ENCODE peak calls at places on chromosomes 3 and 15, in nine cellular contexts. One of them, this sample, is unnamed.

GRCh38 chr3:71201939-71202338 is 381.6 kb downstream of the FOXP1 start:
- DNase-seq in AG09309: no peak
- DNase-seq in kidney: no peak
- DNase-seq in pancreas: no peak
- DNase-seq in foreskin fibroblast: peak; percentile 84
- DNase-seq in fibroblast of lung: peak; percentile 86
- DNase-seq in heart left ventricle: peak; percentile 65
- DNase-seq in fibroblast of the aortic adventitia: peak; percentile 90
- DNase-seq in lower lobe of right lung: no peak
- DNase-seq in this sample: peak; percentile 63

GRCh38 chr3:191428177-191428576 is 32.8 kb upstream of the PYDC2 start:
- DNase-seq in kidney: no peak
- DNase-seq in AG09309: no peak
- DNase-seq in lower lobe of right lung: no peak
- DNase-seq in foreskin fibroblast: no peak
- DNase-seq in pancreas: no peak
- DNase-seq in fibroblast of lung: no peak
- DNase-seq in fibroblast of the aortic adventitia: no peak
- DNase-seq in heart left ventricle: no peak
- DNase-seq in this sample: no peak

GRCh38 chr3:183489455-183490210 is 61.2 kb upstream of the MCF2L2 start:
- DNase-seq in kidney: no peak
- DNase-seq in fibroblast of the aortic adventitia: peak; percentile 21
- DNase-seq in heart left ventricle: no peak
- DNase-seq in AG09309: no peak
- DNase-seq in foreskin fibroblast: peak; percentile 24
- DNase-seq in fibroblast of lung: peak; percentile 21
- DNase-seq in pancreas: no peak
- DNase-seq in lower lobe of right lung: no peak
- DNase-seq in this sample: peak; percentile 15

GRCh38 chr3:59108091-59108815 is 58.4 kb upstream of the CFAP20DC start:
- DNase-seq in fibroblast of lung: peak; percentile 26
- DNase-seq in foreskin fibroblast: peak; percentile 78
- DNase-seq in kidney: no peak
- DNase-seq in AG09309: no peak
- DNase-seq in fibroblast of the aortic adventitia: no peak
- DNase-seq in lower lobe of right lung: no peak
- DNase-seq in pancreas: no peak
- DNase-seq in heart left ventricle: no peak
- DNase-seq in this sample: peak; percentile 22

GRCh38 chr15:74315626-74316025 is 51.8 kb downstream of the CYP11A1 start:
- DNase-seq in pancreas: no peak
- DNase-seq in fibroblast of the aortic adventitia: no peak
- DNase-seq in AG09309: no peak
- DNase-seq in foreskin fibroblast: no peak
- DNase-seq in lower lobe of right lung: no peak
- DNase-seq in fibroblast of lung: no peak
- DNase-seq in heart left ventricle: peak; percentile 40
- DNase-seq in kidney: no peak
- DNase-seq in this sample: no peak

GRCh38 chr15:73352082-73352481 is 16.7 kb downstream of the HCN4 start:
- DNase-seq in kidney: no peak
- DNase-seq in AG09309: no peak
- DNase-seq in lower lobe of right lung: no peak
- DNase-seq in heart left ventricle: peak; percentile 57
- DNase-seq in fibroblast of lung: no peak
- DNase-seq in pancreas: no peak
- DNase-seq in foreskin fibroblast: peak; percentile 10
- DNase-seq in fibroblast of the aortic adventitia: peak; percentile 2
- DNase-seq in this sample: peak; percentile 14

GRCh38 chr3:38519651-38520050 is 23.5 kb downstream of the EXOG start:
- DNase-seq in kidney: no peak
- DNase-seq in foreskin fibroblast: no peak
- DNase-seq in fibroblast of lung: no peak
- DNase-seq in lower lobe of right lung: no peak
- DNase-seq in pancreas: no peak
- DNase-seq in AG09309: no peak
- DNase-seq in heart left ventricle: no peak
- DNase-seq in fibroblast of the aortic adventitia: no peak
- DNase-seq in this sample: no peak

GRCh38 chr3:168165390-168166269 is 69.9 kb upstream of the GOLIM4 start:
- DNase-seq in fibroblast of the aortic adventitia: peak; percentile 90
- DNase-seq in fibroblast of lung: peak; percentile 85
- DNase-seq in AG09309: peak; percentile 60
- DNase-seq in heart left ventricle: no peak
- DNase-seq in pancreas: no peak
- DNase-seq in kidney: no peak
- DNase-seq in foreskin fibroblast: peak; percentile 87
- DNase-seq in lower lobe of right lung: no peak
- DNase-seq in this sample: peak; percentile 88

GRCh38 chr3:57688291-57688690 is 4.6 kb downstream of the DENND6A start:
- DNase-seq in lower lobe of right lung: no peak
- DNase-seq in fibroblast of the aortic adventitia: no peak
- DNase-seq in pancreas: no peak
- DNase-seq in AG09309: no peak
- DNase-seq in fibroblast of lung: no peak
- DNase-seq in heart left ventricle: no peak
- DNase-seq in kidney: no peak
- DNase-seq in foreskin fibroblast: no peak
- DNase-seq in this sample: no peak

GRCh38 chr3:8464668-8465067 is 37.0 kb upstream of the LMCD1 start:
- DNase-seq in kidney: no peak
- DNase-seq in lower lobe of right lung: no peak
- DNase-seq in AG09309: no peak
- DNase-seq in fibroblast of lung: no peak
- DNase-seq in heart left ventricle: no peak
- DNase-seq in foreskin fibroblast: peak; percentile 40
- DNase-seq in pancreas: no peak
- DNase-seq in fibroblast of the aortic adventitia: no peak
- DNase-seq in this sample: no peak

GRCh38 chr3:757711-758110 is 335.1 kb upstream of the CNTN6 start:
- DNase-seq in heart left ventricle: no peak
- DNase-seq in foreskin fibroblast: no peak
- DNase-seq in AG09309: no peak
- DNase-seq in fibroblast of the aortic adventitia: no peak
- DNase-seq in pancreas: no peak
- DNase-seq in lower lobe of right lung: no peak
- DNase-seq in kidney: no peak
- DNase-seq in fibroblast of lung: no peak
- DNase-seq in this sample: no peak

GRCh38 chr3:141840737-141841544 is 35.5 kb upstream of the ATP1B3 start:
- DNase-seq in AG09309: no peak
- DNase-seq in kidney: no peak
- DNase-seq in heart left ventricle: peak; percentile 47
- DNase-seq in fibroblast of the aortic adventitia: peak; percentile 86
- DNase-seq in lower lobe of right lung: no peak
- DNase-seq in pancreas: no peak
- DNase-seq in foreskin fibroblast: peak; percentile 18
- DNase-seq in fibroblast of lung: no peak
- DNase-seq in this sample: peak; percentile 43

GRCh38 chr3:114466251-114466650 is 172.4 kb downstream of the TIGIT start:
- DNase-seq in fibroblast of lung: no peak
- DNase-seq in kidney: no peak
- DNase-seq in foreskin fibroblast: no peak
- DNase-seq in heart left ventricle: no peak
- DNase-seq in fibroblast of the aortic adventitia: no peak
- DNase-seq in AG09309: no peak
- DNase-seq in lower lobe of right lung: no peak
- DNase-seq in pancreas: no peak
- DNase-seq in this sample: no peak

GRCh38 chr3:4741404-4742307 is 237.6 kb upstream of the BHLHE40 start:
- DNase-seq in foreskin fibroblast: peak; percentile 88
- DNase-seq in lower lobe of right lung: no peak
- DNase-seq in pancreas: no peak
- DNase-seq in AG09309: peak; percentile 98
- DNase-seq in heart left ventricle: peak; percentile 69
- DNase-seq in fibroblast of lung: peak; percentile 96
- DNase-seq in kidney: no peak
- DNase-seq in fibroblast of the aortic adventitia: peak; percentile 99
- DNase-seq in this sample: peak; percentile 98

GRCh38 chr3:39911465-39912309 is 102.3 kb downstream of the MYRIP start:
- DNase-seq in kidney: no peak
- DNase-seq in fibroblast of lung: no peak
- DNase-seq in heart left ventricle: no peak
- DNase-seq in lower lobe of right lung: no peak
- DNase-seq in AG09309: peak; percentile 7
- DNase-seq in foreskin fibroblast: peak; percentile 50
- DNase-seq in pancreas: no peak
- DNase-seq in fibroblast of the aortic adventitia: peak; percentile 92
- DNase-seq in this sample: peak; percentile 18

GRCh38 chr3:197555281-197556261 is at the start of gene BDH1:
- DNase-seq in fibroblast of the aortic adventitia: no peak
- DNase-seq in heart left ventricle: no peak
- DNase-seq in kidney: peak; percentile 84
- DNase-seq in foreskin fibroblast: peak; percentile 66
- DNase-seq in fibroblast of lung: no peak
- DNase-seq in lower lobe of right lung: peak; percentile 64
- DNase-seq in pancreas: peak; percentile 84
- DNase-seq in AG09309: no peak
- DNase-seq in this sample: no peak

DNA sequence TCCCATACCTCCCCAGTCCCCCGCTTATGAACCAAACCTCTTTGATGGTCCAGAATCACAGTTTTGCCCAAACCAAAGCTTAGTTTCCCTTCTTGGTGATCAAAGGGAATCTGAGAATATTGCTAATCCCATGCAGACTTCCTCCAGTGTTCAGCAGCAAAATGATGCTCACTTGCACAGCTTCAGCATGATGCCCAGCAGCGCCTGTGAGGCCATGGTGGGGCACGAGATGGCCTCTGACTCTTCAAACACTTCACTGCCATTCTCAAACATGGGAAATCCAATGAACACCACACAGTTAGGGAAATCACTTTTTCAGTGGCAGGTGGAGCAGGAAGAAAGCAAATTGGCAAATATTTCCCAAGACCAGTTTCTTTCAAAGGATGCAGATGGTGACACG is 4.2 kb downstream of the NFKBIZ start:
- DNase-seq in fibroblast of the aortic adventitia: no peak
- DNase-seq in AG09309: no peak
- DNase-seq in foreskin fibroblast: no peak
- DNase-seq in lower lobe of right lung: no peak
- DNase-seq in heart left ventricle: no peak
- DNase-seq in fibroblast of lung: no peak
- DNase-seq in kidney: no peak
- DNase-seq in pancreas: no peak
- DNase-seq in this sample: no peak
- H3K4me3 ChIP-seq in fibroblast of the aortic adventitia: no peak overlapping the region
- H3K4me3 ChIP-seq in AG09309: no peak overlapping the region
- H3K4me3 ChIP-seq in foreskin fibroblast: no peak overlapping the region
- H3K4me3 ChIP-seq in lower lobe of right lung: peak overlapping the region; percentile 89
- H3K4me3 ChIP-seq in heart left ventricle: peak overlapping the region; percentile 85
- H3K4me3 ChIP-seq in fibroblast of lung: no peak overlapping the region
- H3K4me3 ChIP-seq in kidney: peak overlapping the region; percentile 39
- H3K4me3 ChIP-seq in pancreas: no peak overlapping the region
- H3K4me3 ChIP-seq in this sample: no peak overlapping the region

DNA sequence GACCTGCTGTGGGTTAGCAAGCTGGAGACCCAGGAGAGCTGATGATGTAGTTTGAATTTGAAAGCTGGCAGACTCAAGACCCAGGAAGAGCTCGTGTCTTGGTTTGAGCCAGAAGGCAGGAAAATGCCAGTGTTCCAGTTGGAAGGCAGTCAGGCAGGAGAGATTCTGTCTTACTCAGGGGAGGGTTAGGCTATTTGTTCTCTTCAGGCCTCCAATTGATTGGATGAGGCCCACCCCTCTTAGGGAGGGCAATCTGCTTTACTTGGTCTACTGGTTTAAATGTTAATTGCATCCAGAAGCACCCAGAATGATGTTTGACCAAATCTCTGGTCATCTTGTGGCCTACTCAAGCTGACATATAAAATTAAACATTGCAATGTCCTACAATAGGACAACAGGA is 40.4 kb upstream of the IGF2BP2 start:
- DNase-seq in kidney: no peak
- DNase-seq in pancreas: no peak
- DNase-seq in foreskin fibroblast: no peak
- DNase-seq in lower lobe of right lung: no peak
- DNase-seq in fibroblast of the aortic adventitia: no peak
- DNase-seq in AG09309: no peak
- DNase-seq in fibroblast of lung: no peak
- DNase-seq in heart left ventricle: no peak
- DNase-seq in this sample: no peak
- TF ChIP-seq CTCF in kidney: no peak
- TF ChIP-seq CTCF in pancreas: no peak
- TF ChIP-seq CTCF in foreskin fibroblast: no peak
- TF ChIP-seq CTCF in lower lobe of right lung: no peak
- TF ChIP-seq CTCF in fibroblast of the aortic adventitia: no peak
- TF ChIP-seq CTCF in AG09309: no peak
- TF ChIP-seq CTCF in fibroblast of lung: no peak
- TF ChIP-seq CTCF in heart left ventricle: no peak
- TF ChIP-seq CTCF in this sample: no peak

GRCh38 chr15:65264877-65265430 is 21.7 kb downstream of the PARP16 start:
- DNase-seq in fibroblast of the aortic adventitia: peak; percentile 91
- DNase-seq in pancreas: no peak
- DNase-seq in lower lobe of right lung: no peak
- DNase-seq in kidney: no peak
- DNase-seq in fibroblast of lung: no peak
- DNase-seq in heart left ventricle: no peak
- DNase-seq in foreskin fibroblast: no peak
- DNase-seq in AG09309: no peak
- DNase-seq in this sample: no peak
- H3K4me3 ChIP-seq in fibroblast of the aortic adventitia: no peak overlapping the region
- H3K4me3 ChIP-seq in pancreas: no peak overlapping the region
- H3K4me3 ChIP-seq in lower lobe of right lung: no peak overlapping the region
- H3K4me3 ChIP-seq in kidney: no peak overlapping the region
- H3K4me3 ChIP-seq in fibroblast of lung: no peak overlapping the region
- H3K4me3 ChIP-seq in heart left ventricle: no peak overlapping the region
- H3K4me3 ChIP-seq in foreskin fibroblast: no peak overlapping the region
- H3K4me3 ChIP-seq in AG09309: no peak overlapping the region
- H3K4me3 ChIP-seq in this sample: no peak overlapping the region

DNA sequence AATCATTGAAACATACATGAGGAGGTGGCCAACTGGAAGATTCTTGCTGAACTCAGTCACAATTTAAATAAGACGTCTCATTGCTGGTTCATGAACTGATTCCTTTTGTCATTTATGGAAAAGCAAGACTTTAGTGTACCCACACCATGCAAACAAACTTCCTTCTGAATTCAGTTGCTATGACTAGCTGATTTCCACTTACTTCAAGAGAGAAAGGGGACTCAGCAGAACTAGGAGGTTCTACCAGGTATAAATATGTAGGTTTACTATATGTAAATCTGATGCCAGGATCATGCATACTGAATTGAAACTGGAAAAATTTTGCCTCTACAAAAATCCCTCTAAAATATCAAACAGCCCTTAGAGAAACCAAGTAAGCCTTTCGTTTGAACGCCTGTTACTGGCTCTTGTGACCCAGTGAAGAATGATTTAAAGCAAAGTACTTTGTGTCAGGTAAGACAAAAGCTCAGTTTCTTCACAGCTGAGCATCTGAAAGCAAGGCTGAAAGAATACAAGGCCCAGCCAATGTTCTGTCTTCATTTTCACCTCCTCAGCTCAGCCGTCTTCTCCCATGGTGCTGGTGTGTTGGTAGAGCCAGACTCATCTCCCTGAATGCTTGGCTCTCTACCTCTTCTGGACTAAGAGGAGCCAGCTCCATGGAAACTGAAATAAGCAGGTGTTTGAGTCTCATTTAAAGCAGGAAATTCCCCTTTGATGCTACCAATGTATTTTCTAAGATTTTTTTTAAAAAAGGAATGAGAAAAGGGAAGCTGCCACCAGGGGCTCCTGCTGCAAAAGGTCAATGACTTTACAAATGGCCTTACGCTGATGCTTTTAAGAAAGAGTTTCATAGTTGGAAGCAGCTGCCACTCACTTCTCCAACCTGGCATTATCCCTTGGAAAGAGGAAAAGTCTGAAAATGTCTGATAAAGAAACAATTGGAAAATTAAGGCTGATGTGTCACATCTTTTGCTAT is 301.6 kb downstream of the EFHB start:
- DNase-seq in pancreas: no peak
- DNase-seq in foreskin fibroblast: no peak
- DNase-seq in fibroblast of lung: no peak
- DNase-seq in lower lobe of right lung: no peak
- DNase-seq in heart left ventricle: no peak
- DNase-seq in fibroblast of the aortic adventitia: no peak
- DNase-seq in AG09309: no peak
- DNase-seq in kidney: no peak
- DNase-seq in this sample: no peak
- TF ChIP-seq CTCF in pancreas: no peak
- TF ChIP-seq CTCF in foreskin fibroblast: no peak
- TF ChIP-seq CTCF in fibroblast of lung: no peak
- TF ChIP-seq CTCF in lower lobe of right lung: no peak
- TF ChIP-seq CTCF in heart left ventricle: no peak
- TF ChIP-seq CTCF in fibroblast of the aortic adventitia: no peak
- TF ChIP-seq CTCF in AG09309: no peak
- TF ChIP-seq CTCF in kidney: no peak
- TF ChIP-seq CTCF in this sample: no peak

This sample was measured in cardiac fibroblast.